ENCODE peak calls at places on chromosomes 13 and 19, in nine cellular contexts. B, I, P, F, R, W, E, X and M are unnamed samples.

GRCh38 chr13:70541451-70541850 is 433.2 kb upstream of the KLHL1 start:
- DNase-seq in B (no peak), I (no peak), P (no peak), F (no peak), R (no peak), W (no peak), E (no peak), X (no peak), M (no peak)

GRCh38 chr13:111634410-111634809 is 314.0 kb downstream of the TEX29 start:
- DNase-seq in B (no peak), I (no peak), P (no peak), F (peak), R (no peak), W (no peak), E (no peak), X (no peak), M (no peak)

GRCh38 chr19:29831041-29831548 is 19.3 kb downstream of the CCNE1 start:
- DNase-seq in B (no peak), I (no peak), P (no peak), F (no peak), R (peak), W (no peak), E (no peak), X (no peak), M (no peak)

GRCh38 chr13:109610517-109610916 is 175.9 kb downstream of the IRS2 start:
- DNase-seq in B (peak), I (peak), P (no peak), F (peak), R (no peak), W (no peak), E (peak), X (peak), M (no peak)

GRCh38 chr13:85347251-85347650 is 452.0 kb downstream of the SLITRK6 start:
- DNase-seq in B (no peak), I (no peak), P (no peak), F (no peak), R (no peak), W (no peak), E (no peak), X (no peak), M (no peak)

GRCh38 chr19:58037927-58038687 is 4.3 kb downstream of the ZSCAN1 start:
- DNase-seq in B (no peak), I (no peak), P (no peak), F (peak), R (no peak), W (no peak), E (peak), X (no peak), M (no peak)

GRCh38 chr13:73417012-73417615 is 358.3 kb downstream of the KLF5 start:
- DNase-seq in B (no peak), I (no peak), P (no peak), F (peak), R (peak), W (no peak), E (no peak), X (no peak), M (no peak)

GRCh38 chr19:7078007-7078406 is 8.5 kb downstream of the ZNF557 start:
- DNase-seq in B (no peak), I (no peak), P (no peak), F (peak), R (no peak), W (no peak), E (no peak), X (no peak), M (no peak)

GRCh38 chr19:34173145-34173956 is 1.0 kb downstream of the LSM14A start:
- DNase-seq in B (peak), I (peak), P (no peak), F (peak), R (peak), W (no peak), E (no peak), X (no peak), M (peak)

GRCh38 chr13:95536629-95537241 is 15.8 kb upstream of the CLDN10 start:
- DNase-seq in B (no peak), I (no peak), P (no peak), F (peak), R (no peak), W (no peak), E (no peak), X (no peak), M (no peak)

GRCh38 chr13:75566658-75567057 is 17.1 kb downstream of the UCHL3 start:
- DNase-seq in B (no peak), I (no peak), P (no peak), F (peak), R (no peak), W (no peak), E (no peak), X (no peak), M (no peak)

GRCh38 chr13:34025746-34026145 is 207.8 kb downstream of the RFC3 start:
- DNase-seq in B (no peak), I (no peak), P (no peak), F (no peak), R (no peak), W (peak), E (no peak), X (no peak), M (no peak)

GRCh38 chr13:44307255-44307654 is 66.4 kb upstream of the SERP2 start:
- DNase-seq in B (no peak), I (no peak), P (no peak), F (no peak), R (no peak), W (no peak), E (no peak), X (no peak), M (no peak)

GRCh38 chr13:114203536-114203935 is 24.5 kb downstream of the CFAP97D2 start:
- DNase-seq in B (no peak), I (no peak), P (no peak), F (no peak), R (no peak), W (no peak), E (no peak), X (no peak), M (no peak)

GRCh38 chr19:33988601-33989000 is 183.7 kb upstream of the LSM14A start:
- DNase-seq in B (no peak), I (no peak), P (no peak), F (peak), R (no peak), W (no peak), E (no peak), X (no peak), M (no peak)

GRCh38 chr13:84399320-84400085 is 517.2 kb upstream of the SLITRK1 start:
- DNase-seq in B (no peak), I (no peak), P (no peak), F (peak), R (no peak), W (no peak), E (no peak), X (no peak), M (no peak)

GRCh38 chr19:10104665-10105221 is 1.4 kb upstream of the PPAN start:
- DNase-seq in B (no peak), I (peak), P (no peak), F (no peak), R (peak), W (no peak), E (no peak), X (no peak), M (no peak)

GRCh38 chr13:23087884-23088283 is 92.9 kb upstream of the SGCG start:
- DNase-seq in B (no peak), I (peak), P (no peak), F (peak), R (no peak), W (no peak), E (peak), X (no peak), M (peak)

GRCh38 chr19:11345122-11345752 is 831 bp downstream of the TMEM205 start:
- DNase-seq in B (no peak), I (peak), P (no peak), F (no peak), R (no peak), W (no peak), E (no peak), X (no peak), M (no peak)

GRCh38 chr19:39946532-39946931 is 12.1 kb upstream of the FCGBP start:
- DNase-seq in B (no peak), I (no peak), P (no peak), F (no peak), R (no peak), W (no peak), E (no peak), X (no peak), M (no peak)

GRCh38 chr13:98206946-98207345 is 29.9 kb upstream of the RNF113B start:
- DNase-seq in B (no peak), I (no peak), P (peak), F (no peak), R (no peak), W (peak), E (no peak), X (no peak), M (no peak)

GRCh38 chr19:47309038-47309437 is 623 bp upstream of the C5AR1 start:
- DNase-seq in B (no peak), I (no peak), P (no peak), F (no peak), R (no peak), W (no peak), E (no peak), X (peak), M (no peak)

GRCh38 chr19:13094285-13094595 is 8.4 kb downstream of the LYL1 start:
- DNase-seq in B (no peak), I (no peak), P (no peak), F (no peak), R (no peak), W (no peak), E (no peak), X (no peak), M (no peak)

GRCh38 chr19:45443462-45444317 is 20.0 kb upstream of the ERCC1 start:
- DNase-seq in B (peak), I (peak), P (no peak), F (peak), R (peak), W (peak), E (peak), X (peak), M (peak)

GRCh38 chr13:90686438-90686837 is 661.0 kb upstream of the MIR17HG start:
- DNase-seq in B (peak), I (no peak), P (no peak), F (no peak), R (no peak), W (no peak), E (no peak), X (no peak), M (no peak)

GRCh38 chr13:60591348-60591747 is 194.3 kb downstream of the TDRD3 start:
- DNase-seq in B (no peak), I (no peak), P (peak), F (no peak), R (no peak), W (peak), E (no peak), X (no peak), M (no peak)

GRCh38 chr13:37534181-37534580 is 64.4 kb downstream of the POSTN start:
- DNase-seq in B (no peak), I (no peak), P (peak), F (no peak), R (no peak), W (peak), E (no peak), X (no peak), M (no peak)

GRCh38 chr13:75321084-75321483 is 160.9 kb downstream of the TBC1D4 start:
- DNase-seq in B (no peak), I (no peak), P (no peak), F (no peak), R (no peak), W (no peak), E (no peak), X (no peak), M (no peak)

GRCh38 chr19:13978306-13978705 is 26.0 kb downstream of the DCAF15 start:
- DNase-seq in B (peak), I (peak), P (no peak), F (peak), R (no peak), W (no peak), E (peak), X (peak), M (peak)

GRCh38 chr19:33496496-33496895 is 25.1 kb downstream of the PEPD start:
- DNase-seq in B (no peak), I (no peak), P (no peak), F (no peak), R (no peak), W (no peak), E (no peak), X (no peak), M (no peak)

GRCh38 chr13:22499919-22500318 is 680.9 kb upstream of the SGCG start:
- DNase-seq in B (no peak), I (no peak), P (no peak), F (no peak), R (no peak), W (no peak), E (no peak), X (no peak), M (no peak)

GRCh38 chr13:109146912-109147624 is 517.7 kb downstream of the MYO16 start:
- DNase-seq in B (no peak), I (no peak), P (no peak), F (no peak), R (no peak), W (no peak), E (no peak), X (no peak), M (no peak)

GRCh38 chr19:8252922-8253589 is 43.9 kb downstream of the CERS4 start:
- DNase-seq in B (peak), I (peak), P (no peak), F (peak), R (peak), W (peak), E (peak), X (peak), M (peak)

GRCh38 chr13:38905861-38906260 is 84.8 kb downstream of the STOML3 start:
- DNase-seq in B (no peak), I (no peak), P (no peak), F (no peak), R (no peak), W (no peak), E (no peak), X (no peak), M (no peak)

GRCh38 chr13:99307648-99308339 is 595 bp upstream of the GPR183 start:
- DNase-seq in B (no peak), I (no peak), P (peak), F (no peak), R (no peak), W (no peak), E (no peak), X (peak), M (no peak)

GRCh38 chr13:32141462-32141861 is 109.9 kb downstream of the FRY start:
- DNase-seq in B (no peak), I (no peak), P (no peak), F (no peak), R (no peak), W (no peak), E (no peak), X (no peak), M (no peak)

GRCh38 chr19:33241530-33242101 is 16.0 kb upstream of the SLC7A10 start:
- DNase-seq in B (no peak), I (peak), P (no peak), F (peak), R (no peak), W (no peak), E (peak), X (no peak), M (no peak)

GRCh38 chr13:66855110-66855509 is 375.0 kb downstream of the PCDH9 start:
- DNase-seq in B (no peak), I (no peak), P (no peak), F (no peak), R (no peak), W (no peak), E (no peak), X (no peak), M (no peak)

GRCh38 chr19:10206226-10206873 is 11.6 kb upstream of the DNMT1 start:
- DNase-seq in B (no peak), I (no peak), P (no peak), F (no peak), R (no peak), W (no peak), E (no peak), X (no peak), M (no peak)

GRCh38 chr19:5354403-5354802 is 13.8 kb upstream of the PTPRS start:
- DNase-seq in B (no peak), I (no peak), P (no peak), F (peak), R (peak), W (no peak), E (peak), X (no peak), M (peak)
- TF ChIP-seq CTCF in B (no peak), I (no peak), P (peak), F (peak), R (peak), W (peak), E (peak), X (no peak), M (peak)

GRCh38 chr13:42495751-42496150 is 78.2 kb upstream of the TNFSF11 start:
- DNase-seq in B (no peak), I (no peak), P (no peak), F (no peak), R (no peak), W (no peak), E (no peak), X (no peak), M (no peak)

GRCh38 chr13:42490676-42491075 is 83.3 kb upstream of the TNFSF11 start:
- DNase-seq in B (no peak), I (no peak), P (no peak), F (no peak), R (no peak), W (no peak), E (no peak), X (no peak), M (no peak)

GRCh38 chr13:42494157-42494556 is 79.8 kb upstream of the TNFSF11 start:
- DNase-seq in B (no peak), I (no peak), P (no peak), F (no peak), R (no peak), W (no peak), E (no peak), X (no peak), M (no peak)

GRCh38 chr13:42495256-42495655 is 78.7 kb upstream of the TNFSF11 start:
- DNase-seq in B (no peak), I (no peak), P (no peak), F (no peak), R (no peak), W (no peak), E (no peak), X (no peak), M (no peak)

DNA sequence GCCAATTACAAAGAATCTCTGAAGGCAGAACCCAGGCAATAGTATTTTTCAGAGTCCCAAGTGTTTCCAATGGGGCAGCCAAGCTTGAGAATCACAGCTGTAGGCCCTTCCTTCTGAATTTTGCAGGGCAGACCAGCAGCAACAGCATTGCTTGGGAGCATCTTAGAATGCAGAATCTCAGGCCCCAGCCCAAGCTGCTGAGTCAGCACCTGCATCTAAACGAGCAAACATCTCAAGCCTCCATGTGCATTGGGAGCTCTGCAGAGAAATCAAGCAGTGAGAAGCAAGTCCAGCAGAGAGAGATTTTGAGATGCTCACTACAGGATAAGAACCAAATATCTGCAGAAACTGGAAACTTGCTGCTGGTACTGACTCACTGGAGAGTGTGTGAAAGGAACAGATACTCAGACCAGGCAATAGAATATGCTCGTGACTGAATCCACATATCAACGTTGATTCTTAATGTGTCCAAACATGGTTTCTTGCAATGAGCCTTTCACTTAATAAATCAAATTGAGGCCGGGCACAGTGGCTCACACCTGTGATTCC is 81.5 kb upstream of the TNFSF11 start:
- DNase-seq in B (no peak), I (no peak), P (no peak), F (no peak), R (no peak), W (no peak), E (no peak), X (no peak), M (no peak)
- TF ChIP-seq CTCF in B (no peak), I (no peak), P (no peak), F (no peak), R (no peak), W (no peak), E (no peak), X (no peak), M (no peak)

GRCh38 chr19:38032951-38033350 is 125.9 kb downstream of the SIPA1L3 start:
- DNase-seq in B (no peak), I (no peak), P (no peak), F (no peak), R (no peak), W (no peak), E (no peak), X (no peak), M (no peak)
- TF ChIP-seq CTCF in B (no peak), I (no peak), P (no peak), F (no peak), R (no peak), W (no peak), E (no peak), X (no peak), M (no peak)

GRCh38 chr13:28268800-28269223 is 130.5 kb downstream of the PAN3 start:
- DNase-seq in B (no peak), I (no peak), P (no peak), F (no peak), R (peak), W (no peak), E (no peak), X (no peak), M (no peak)

GRCh38 chr13:28273919-28274318 is 135.6 kb downstream of the PAN3 start:
- DNase-seq in B (no peak), I (no peak), P (no peak), F (peak), R (no peak), W (no peak), E (no peak), X (no peak), M (no peak)
- TF ChIP-seq CTCF in B (no peak), I (no peak), P (no peak), F (peak), R (peak), W (no peak), E (peak), X (no peak), M (no peak)